ENCODE peak calls at places on chromosomes 12 and 14, in nine cellular contexts. Z is transverse colon, A is tibial nerve, O is stomach, N is A549, U is Peyer's patch, B is IMR-90, X is endothelial cell of umbilical vein, L is ovary. M is an unnamed sample. For H3K4me1, the result is how much of the 10 kb centered on the place peaks cover.

GRCh38 chr12:100141666-100141997 is 1.0 kb downstream of the BLTP3B start:
- DNase-seq in Z (no peak), A (no peak), O (no peak), N (no peak), U (no peak), B (peak), X (peak), L (no peak), M (no peak)

GRCh38 chr12:117339104-117339503 is 22.3 kb downstream of the NOS1 start:
- DNase-seq in Z (no peak), A (no peak), O (no peak), N (no peak), U (no peak), B (no peak), X (no peak), L (no peak), M (no peak)

GRCh38 chr14:34851395-34851794 is 23.8 kb downstream of the BAZ1A start:
- DNase-seq in Z (no peak), A (no peak), O (no peak), N (peak), U (no peak), B (peak), X (peak), L (no peak), M (no peak)

GRCh38 chr14:57199911-57200310 is 68.8 kb downstream of the EXOC5 start:
- DNase-seq in Z (no peak), A (no peak), O (no peak), N (no peak), U (no peak), B (peak), X (no peak), L (no peak), M (no peak)

GRCh38 chr12:75129275-75129674 is 80.4 kb downstream of the KCNC2 start:
- DNase-seq in Z (no peak), A (no peak), O (no peak), N (no peak), U (no peak), B (no peak), X (no peak), L (no peak), M (no peak)

GRCh38 chr12:106956048-106956935 is 585 bp downstream of the TMEM263 start:
- DNase-seq in Z (peak), A (peak), O (peak), N (peak), U (peak), B (peak), X (peak), L (peak), M (peak)

GRCh38 chr12:4607056-4607455 is 41.8 kb downstream of the AKAP3 start:
- DNase-seq in Z (no peak), A (no peak), O (no peak), N (no peak), U (no peak), B (no peak), X (no peak), L (no peak), M (no peak)

GRCh38 chr14:59133202-59133601 is 55.3 kb upstream of the DAAM1 start:
- DNase-seq in Z (no peak), A (no peak), O (no peak), N (no peak), U (no peak), B (no peak), X (peak), L (no peak), M (no peak)

GRCh38 chr14:27995688-27996087 is 770.9 kb upstream of the FOXG1 start:
- DNase-seq in Z (no peak), A (no peak), O (no peak), N (no peak), U (no peak), B (no peak), X (no peak), L (no peak), M (no peak)

GRCh38 chr14:24705840-24706239 is 71.8 kb upstream of the GZMB start:
- DNase-seq in Z (no peak), A (no peak), O (no peak), N (no peak), U (no peak), B (no peak), X (no peak), L (no peak), M (no peak)

DNA sequence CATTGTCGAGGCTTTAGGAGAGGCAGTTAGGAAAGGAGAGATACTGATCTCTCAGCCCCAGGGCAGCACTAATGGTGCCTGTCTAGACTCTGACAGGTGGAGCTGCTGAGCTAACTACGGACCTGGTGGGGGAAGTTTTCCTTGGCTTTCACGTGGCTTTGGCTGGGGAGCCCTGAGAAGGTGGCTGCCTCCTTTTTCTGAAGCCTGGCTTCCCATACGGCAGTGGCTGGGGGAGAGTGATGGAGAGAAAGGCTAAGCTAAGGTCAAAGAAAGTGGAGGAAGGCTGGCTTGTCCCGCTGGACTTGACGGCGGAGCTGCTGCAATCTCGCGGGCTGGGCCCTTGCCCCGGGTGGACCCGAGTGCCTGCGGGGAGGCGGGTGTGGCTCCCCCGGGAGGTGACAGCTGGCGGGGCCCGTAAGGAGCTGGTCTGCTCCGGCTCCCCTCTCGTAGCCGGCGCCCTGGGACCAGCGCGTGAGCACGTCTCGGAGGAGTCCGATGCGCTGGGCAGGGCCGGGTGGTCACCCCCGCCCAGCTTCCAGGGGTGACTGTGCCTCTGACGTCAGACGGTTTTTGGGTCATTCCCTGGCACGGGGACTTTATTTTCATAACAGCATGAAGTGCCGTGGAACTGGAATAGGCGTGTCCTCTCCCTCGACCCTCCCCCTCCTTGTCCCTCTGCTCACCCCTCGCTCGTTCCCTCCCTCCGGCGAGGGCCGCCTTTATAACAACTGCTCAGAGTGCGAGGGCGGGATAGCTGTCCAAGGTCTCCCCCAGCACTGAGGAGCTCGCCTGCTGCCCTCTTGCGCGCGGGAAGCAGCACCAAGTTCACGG is at the start of gene GPRC5A:
- DNase-seq in Z (peak), A (peak), O (peak), N (peak), U (peak), B (peak), X (peak), L (peak), M (peak)
- TF ChIP-seq POLR2A in Z (peak), A (peak), O (no peak), N (peak), U (peak), B (peak), X (peak), L (peak), M (peak)

GRCh38 chr14:68941820-68942219 is 37.3 kb downstream of the ACTN1 start:
- DNase-seq in Z (peak), A (no peak), O (peak), N (peak), U (no peak), B (peak), X (peak), L (no peak), M (peak)
- TF ChIP-seq CTCF in Z (peak), A (no peak), O (no peak), N (peak), U (no peak), B (peak), X (peak), L (no peak), M (peak)

DNA sequence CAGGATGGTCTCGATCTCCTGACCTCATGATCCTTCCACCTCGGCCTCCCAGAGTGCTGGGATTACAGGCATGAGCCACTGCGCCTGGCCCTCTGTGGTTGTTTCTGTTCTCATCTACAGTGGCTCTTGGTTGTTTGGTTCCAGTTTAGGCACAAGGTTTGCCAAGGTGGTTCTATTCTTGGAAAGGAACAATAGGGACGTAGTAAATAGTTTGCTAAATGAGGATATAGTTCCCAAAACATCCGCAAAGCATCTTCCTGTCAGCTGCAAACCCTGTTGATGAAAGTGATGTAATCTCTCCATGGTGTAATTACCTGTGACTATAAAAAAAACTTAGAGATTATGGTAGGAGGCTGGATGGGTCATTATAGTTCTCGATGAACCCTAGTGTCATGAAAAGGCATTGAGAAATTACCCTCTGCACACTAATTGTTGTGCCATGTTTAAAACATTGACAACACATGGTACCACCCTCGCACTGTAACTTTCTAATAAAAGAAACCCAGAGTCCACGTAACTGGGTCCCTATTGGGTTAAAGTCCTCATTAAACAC is 52.9 kb downstream of the SUSD6 start:
- DNase-seq in Z (no peak), A (no peak), O (no peak), N (no peak), U (no peak), B (no peak), X (no peak), L (no peak), M (no peak)
- H3K4me1 ChIP-seq in Z (under half), A (half or more), O (half or more), N (half or more), U (under half), B (under half), X (under half), L (under half), M (half or more)

DNA sequence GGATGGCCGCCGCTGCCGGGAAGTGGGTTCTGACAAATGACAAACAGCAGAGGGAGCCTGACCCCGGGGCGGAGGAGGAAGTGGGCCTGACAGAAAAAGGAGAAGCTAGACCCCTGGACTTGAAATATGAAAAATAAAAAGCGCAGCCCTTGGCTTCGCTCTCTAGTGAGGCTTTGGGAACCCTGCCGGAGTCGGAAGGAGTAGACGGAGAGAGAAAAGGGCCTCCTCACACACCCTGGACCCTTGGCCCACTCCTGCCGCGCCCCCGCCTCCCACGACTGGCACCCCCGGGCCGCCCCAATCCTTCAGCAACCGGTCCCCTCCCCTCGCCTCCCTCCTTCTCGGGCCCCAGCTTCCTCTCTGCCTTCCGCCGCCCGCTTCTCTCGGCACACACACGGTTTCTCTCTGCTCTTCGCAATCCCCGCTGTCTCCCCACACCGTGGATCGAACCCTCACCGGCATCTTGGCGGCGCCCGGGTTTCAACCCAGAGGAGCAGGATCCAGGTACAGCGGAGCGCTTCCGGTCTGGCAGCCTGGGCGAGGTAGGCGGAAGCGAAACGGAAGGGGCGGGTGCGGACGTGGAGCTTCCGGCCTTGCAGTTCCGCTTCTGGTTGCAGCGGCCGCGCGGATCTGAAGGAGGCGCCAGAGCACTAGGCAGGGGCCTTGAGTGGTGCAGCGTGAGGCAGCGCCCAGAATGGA is at the start of gene ARPC3:
- DNase-seq in Z (peak), A (peak), O (peak), N (peak), U (peak), B (peak), X (peak), L (peak), M (peak)
- TF ChIP-seq POLR2A in Z (peak), A (peak), O (no peak), N (peak), U (peak), B (peak), X (peak), L (peak), M (no peak)

GRCh38 chr14:68863610-68864300 is 70.9 kb upstream of the ZFP36L1 start:
- DNase-seq in Z (no peak), A (no peak), O (no peak), N (no peak), U (no peak), B (no peak), X (no peak), L (no peak), M (no peak)
- TF ChIP-seq CTCF in Z (no peak), A (no peak), O (no peak), N (no peak), U (no peak), B (no peak), X (no peak), L (no peak), M (no peak)

DNA sequence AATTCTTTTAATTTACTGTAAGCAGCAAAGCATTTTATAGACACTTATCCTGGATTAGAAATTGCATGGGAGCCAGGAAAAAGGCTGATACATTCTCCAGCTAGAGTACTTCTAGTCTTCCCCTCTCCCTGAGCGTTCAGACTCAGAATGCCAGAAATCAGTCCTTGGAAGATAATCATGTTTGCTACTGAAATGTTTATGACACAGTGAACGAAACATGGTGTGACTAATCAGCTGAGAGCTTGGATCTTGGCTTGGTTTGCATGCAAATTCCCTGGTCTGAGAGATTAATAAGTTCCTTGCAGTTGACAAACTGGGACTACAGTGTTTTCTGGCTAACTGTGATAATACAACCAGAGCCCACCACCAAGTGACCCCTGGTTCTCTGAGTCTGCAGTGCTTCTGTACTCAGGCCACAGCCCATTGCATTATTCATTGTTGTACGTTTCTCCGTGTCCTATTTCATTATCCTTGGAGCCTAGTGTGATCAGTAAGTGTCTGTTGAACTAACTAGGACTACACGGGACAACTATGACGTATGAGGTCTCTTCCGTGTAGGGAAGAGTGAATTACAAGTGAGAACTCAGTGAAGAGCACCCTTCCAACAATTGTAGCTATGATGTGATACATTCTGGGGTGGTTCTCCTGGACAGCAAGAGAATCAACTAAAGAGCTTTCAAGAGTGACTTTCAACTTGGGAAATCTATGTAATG is 34.6 kb upstream of the EVL start:
- DNase-seq in Z (no peak), A (no peak), O (no peak), N (peak), U (no peak), B (peak), X (peak), L (no peak), M (no peak)
- H3K4me1 ChIP-seq in Z (under half), A (under half), O (half or more), N (half or more), U (under half), B (under half), X (under half), L (under half), M (under half)

GRCh38 chr12:45725631-45726593 is 3.6 kb upstream of the ARID2 start:
- DNase-seq in Z (peak), A (no peak), O (no peak), N (peak), U (peak), B (peak), X (peak), L (no peak), M (peak)
- TF ChIP-seq POLR2A in Z (no peak), A (no peak), O (no peak), N (no peak), U (no peak), B (no peak), X (no peak), L (no peak), M (no peak)